ENCODE peak calls at places on chromosomes 4 and X, in five cellular contexts. N, G, H, I and U are unnamed samples.

GRCh38 chrX:150692837-150693781 is at the start of gene MTMR1:
- DNase-seq in N (no peak), G (no peak), H (peak), I (no peak), U (no peak)

GRCh38 chr4:108369035-108369655 is 200.4 kb upstream of the LEF1 start:
- DNase-seq in N (no peak), G (no peak), H (no peak), I (no peak), U (no peak)

GRCh38 chrX:77679145-77679544 is 106.9 kb downstream of the ATRX start:
- DNase-seq in N (no peak), G (no peak), H (no peak), I (no peak), U (no peak)

GRCh38 chrX:105323951-105324350 is 103.5 kb upstream of the TEX13A start:
- DNase-seq in N (no peak), G (peak), H (peak), I (no peak), U (no peak)

GRCh38 chr4:188008377-188008776 is 12.8 kb downstream of the ZFP42 start:
- DNase-seq in N (no peak), G (peak), H (no peak), I (no peak), U (no peak)

GRCh38 chr4:3805731-3806130 is 39.5 kb downstream of the ADRA2C start:
- DNase-seq in N (no peak), G (no peak), H (no peak), I (no peak), U (no peak)

GRCh38 chr4:71266090-71266794 is 72.6 kb upstream of the SLC4A4 start:
- DNase-seq in N (no peak), G (peak), H (no peak), I (no peak), U (no peak)

GRCh38 chr4:3467601-3468031 is 4.5 kb downstream of the DOK7 start:
- DNase-seq in N (no peak), G (no peak), H (no peak), I (no peak), U (no peak)

GRCh38 chr4:77617203-77617602 is 11.6 kb downstream of the CXCL13 start:
- DNase-seq in N (no peak), G (peak), H (no peak), I (no peak), U (no peak)

GRCh38 chrX:71604796-71605568 is 13.3 kb downstream of the CXCR3 start:
- DNase-seq in N (no peak), G (no peak), H (no peak), I (no peak), U (no peak)

GRCh38 chrX:47198026-47198686 is 4.5 kb downstream of the UBA1 start:
- DNase-seq in N (no peak), G (no peak), H (no peak), I (no peak), U (no peak)

GRCh38 chr4:111943796-111944203 is 201.5 kb upstream of the FAM241A start:
- DNase-seq in N (peak), G (peak), H (peak), I (peak), U (peak)

GRCh38 chr4:100605144-100605543 is 87.3 kb upstream of the EMCN start:
- DNase-seq in N (no peak), G (no peak), H (no peak), I (no peak), U (no peak)

GRCh38 chr4:168514249-168514852 is 17.5 kb downstream of the PALLD start:
- DNase-seq in N (no peak), G (no peak), H (peak), I (no peak), U (no peak)

GRCh38 chrX:11908371-11908770 is 150.3 kb downstream of the MSL3 start:
- DNase-seq in N (no peak), G (no peak), H (no peak), I (no peak), U (no peak)

GRCh38 chr4:53119685-53120084 is 246.2 kb downstream of the SCFD2 start:
- DNase-seq in N (no peak), G (peak), H (no peak), I (no peak), U (no peak)

GRCh38 chr4:16883816-16884215 is 14.6 kb downstream of the LDB2 start:
- DNase-seq in N (no peak), G (no peak), H (no peak), I (no peak), U (no peak)

GRCh38 chrX:12999422-12999821 is 24.5 kb downstream of the TMSB4X start:
- DNase-seq in N (no peak), G (no peak), H (no peak), I (no peak), U (no peak)

GRCh38 chrX:19886888-19887531 is 390 bp downstream of the SH3KBP1 start:
- DNase-seq in N (no peak), G (no peak), H (no peak), I (peak), U (peak)

GRCh38 chr4:336099-336892 is 1.3 kb upstream of the ZNF141 start:
- DNase-seq in N (peak), G (no peak), H (no peak), I (no peak), U (peak)

GRCh38 chr4:140098481-140099132 is 55.4 kb downstream of the MAML3 start:
- DNase-seq in N (no peak), G (peak), H (no peak), I (no peak), U (no peak)

GRCh38 chr4:46329118-46329976 is 60.6 kb downstream of the GABRA2 start:
- DNase-seq in N (no peak), G (peak), H (peak), I (peak), U (no peak)

GRCh38 chrX:119693032-119693995 is at the start of gene SEPTIN6:
- DNase-seq in N (peak), G (peak), H (peak), I (peak), U (peak)

GRCh38 chr4:142549726-142550463 is 296.2 kb downstream of the INPP4B start:
- DNase-seq in N (no peak), G (peak), H (peak), I (no peak), U (no peak)

GRCh38 chrX:9619581-9619980 is 146.1 kb downstream of the GPR143 start:
- DNase-seq in N (no peak), G (no peak), H (no peak), I (no peak), U (no peak)

GRCh38 chr4:83208371-83208770 is 76.2 kb downstream of the COQ2 start:
- DNase-seq in N (no peak), G (no peak), H (no peak), I (no peak), U (peak)

GRCh38 chr4:7960790-7961655 is 21.4 kb upstream of the AFAP1 start:
- DNase-seq in N (peak), G (peak), H (no peak), I (no peak), U (peak)

GRCh38 chr4:186723207-186724047 is at the start of gene FAT1:
- DNase-seq in N (peak), G (peak), H (peak), I (peak), U (peak)

GRCh38 chr4:164508126-164508525 is 245.8 kb upstream of the SMIM31 start:
- DNase-seq in N (no peak), G (no peak), H (no peak), I (no peak), U (no peak)

GRCh38 chr4:139934336-139934735 is 219.6 kb downstream of the MAML3 start:
- DNase-seq in N (no peak), G (no peak), H (peak), I (no peak), U (no peak)

GRCh38 chr4:151324449-151325319 is 721 bp downstream of the SH3D19 start:
- DNase-seq in N (peak), G (peak), H (no peak), I (peak), U (peak)

GRCh38 chr4:99506781-99507180 is 4.0 kb upstream of the C4orf17 start:
- DNase-seq in N (no peak), G (no peak), H (no peak), I (no peak), U (no peak)